ENCODE peak calls at places on chromosomes 4 and X, in four cellular contexts. Q is endothelial cell, I is psoas muscle, A is epithelial cell of esophagus. L is an unnamed sample.

GRCh38 chr4:8033067-8033755 is 93.5 kb upstream of the AFAP1 start:
- DNase-seq in Q (no peak), I (no peak), A (no peak), L (no peak)

GRCh38 chr4:76694056-76694455 is 203.9 kb downstream of the SOWAHB start:
- DNase-seq in A (peak), Q (no peak), I (no peak), L (no peak)

GRCh38 chr4:113467581-113467980 is 294.0 kb downstream of the CAMK2D start:
- DNase-seq in Q (no peak), A (peak), I (no peak), L (peak)

GRCh38 chrX:25015486-25016360 is at the start of gene ARX:
- DNase-seq in Q (peak), A (peak), I (peak), L (peak)

GRCh38 chr4:182231080-182231479 is 12.1 kb upstream of the TENM3 start:
- DNase-seq in A (no peak), Q (no peak), I (no peak), L (no peak)

GRCh38 chr4:40261246-40262078 is 64.6 kb downstream of the RHOH start:
- DNase-seq in A (no peak), Q (no peak), I (no peak), L (no peak)

GRCh38 chr4:168440442-168441264 is 39.6 kb downstream of the DDX60L start:
- DNase-seq in I (no peak), Q (no peak), A (peak), L (peak)

GRCh38 chr4:39285111-39285795 is 80.9 kb downstream of the RFC1 start:
- DNase-seq in I (no peak), Q (no peak), A (no peak), L (no peak)

GRCh38 chr4:188196134-188196735 is 57.0 kb downstream of the TRIML1 start:
- DNase-seq in A (no peak), Q (no peak), I (no peak), L (no peak)

GRCh38 chr4:33709247-33709646 is 2535.1 kb downstream of the ARAP2 start:
- DNase-seq in I (no peak), A (peak), Q (no peak), L (no peak)

GRCh38 chrX:117610806-117611205 is 505.8 kb downstream of the KLHL13 start:
- DNase-seq in Q (no peak), A (no peak), I (no peak), L (no peak)

GRCh38 chr4:108168672-108169562 is at the start of gene LEF1:
- DNase-seq in Q (peak), I (no peak), A (peak), L (no peak)

GRCh38 chr4:2094545-2094944 is 35.4 kb downstream of the NAT8L start:
- DNase-seq in Q (no peak), A (no peak), I (no peak), L (no peak)

GRCh38 chrX:129981752-129982299 is 609 bp upstream of the BCORL1 start:
- DNase-seq in Q (no peak), I (no peak), A (no peak), L (no peak)

GRCh38 chrX:124362761-124363160 is 16.4 kb downstream of the SH2D1A start:
- DNase-seq in Q (no peak), I (no peak), A (no peak), L (no peak)

GRCh38 chrX:108412783-108413182 is 25.4 kb downstream of the COL4A6 start:
- DNase-seq in I (no peak), A (peak), Q (no peak), L (no peak)

GRCh38 chr4:1216869-1217294 is 32.0 kb downstream of the CTBP1 start:
- DNase-seq in A (no peak), Q (no peak), I (peak), L (no peak)

GRCh38 chr4:173930329-173930967 is 353.0 kb downstream of the FBXO8 start:
- DNase-seq in I (no peak), A (no peak), Q (no peak), L (no peak)

GRCh38 chr4:140059159-140059558 is 94.8 kb downstream of the MAML3 start:
- DNase-seq in A (peak), Q (no peak), I (no peak), L (no peak)

GRCh38 chrX:19272452-19272851 is 71.3 kb upstream of the PDHA1 start:
- DNase-seq in A (no peak), Q (no peak), I (no peak), L (no peak)

GRCh38 chr4:83389037-83389755 is 54.5 kb upstream of the HPSE start:
- DNase-seq in A (no peak), Q (no peak), I (no peak), L (no peak)

GRCh38 chrX:16633754-16634153 is 16.2 kb upstream of the S100G start:
- DNase-seq in I (no peak), A (no peak), Q (no peak), L (no peak)

GRCh38 chr4:188245651-188246050 is 106.4 kb downstream of the TRIML1 start:
- DNase-seq in A (no peak), Q (no peak), I (no peak), L (no peak)

GRCh38 chr4:87073187-87073569 is 138.4 kb downstream of the AFF1 start:
- DNase-seq in A (no peak), I (no peak), Q (no peak), L (no peak)

GRCh38 chr4:1611501-1611870 is 72.6 kb downstream of the FAM53A start:
- DNase-seq in I (no peak), A (no peak), Q (no peak), L (no peak)

GRCh38 chr4:106329027-106329618 is 12.8 kb downstream of the AIMP1 start:
- DNase-seq in A (peak), Q (no peak), I (no peak), L (peak)

GRCh38 chrX:47217121-47217851 is 1.2 kb upstream of the CDK16 start:
- DNase-seq in A (peak), Q (peak), I (peak), L (peak)

GRCh38 chr4:22720091-22720490 is 27.4 kb downstream of the GBA3 start:
- DNase-seq in Q (no peak), I (no peak), A (no peak), L (no peak)

GRCh38 chr4:149997881-149998421 is 80.3 kb upstream of the DCLK2 start:
- DNase-seq in A (peak), I (no peak), Q (no peak), L (peak)

GRCh38 chr4:76708986-76709385 is 189.0 kb downstream of the SOWAHB start:
- DNase-seq in Q (no peak), A (no peak), I (no peak), L (no peak)

DNA sequence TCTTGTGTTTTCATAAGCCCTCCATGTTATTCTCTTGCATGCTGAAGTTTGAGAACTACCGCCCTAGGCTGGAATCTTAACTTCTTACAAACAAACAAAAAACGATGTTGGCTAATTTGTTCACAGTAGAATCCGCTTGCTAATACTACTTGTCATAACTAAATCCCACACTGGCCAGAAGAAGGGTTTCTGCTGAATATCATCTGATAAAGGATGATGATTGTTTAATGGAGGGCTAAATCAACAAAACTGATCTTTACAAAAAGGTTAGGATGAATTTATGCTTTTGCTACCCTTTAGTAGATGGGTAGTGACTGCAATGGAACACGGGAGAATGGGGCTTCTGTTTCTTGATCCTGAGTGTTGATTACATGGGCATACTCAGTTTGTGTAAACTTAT is 42.3 kb downstream of the SPATA4 start:
- DNase-seq in A (no peak), Q (no peak), I (no peak), L (no peak)
- TF ChIP-seq CTCF in A (no peak), Q (no peak), I (no peak), L (no peak)

GRCh38 chr4:37243722-37244582 is 591 bp upstream of the NWD2 start:
- DNase-seq in A (no peak), Q (peak), I (no peak), L (no peak)
- TF ChIP-seq CTCF in A (no peak), Q (peak), I (no peak), L (no peak)

GRCh38 chrX:9569875-9570274 is 105.0 kb downstream of the TBL1X start:
- DNase-seq in Q (no peak), I (no peak), A (no peak), L (no peak)
- TF ChIP-seq CTCF in Q (no peak), I (no peak), A (no peak), L (no peak)

GRCh38 chrX:96564595-96564994 is 120.0 kb upstream of the DIAPH2 start:
- DNase-seq in I (no peak), A (no peak), Q (no peak), L (no peak)
- TF ChIP-seq CTCF in I (no peak), A (no peak), Q (no peak), L (no peak)

DNA sequence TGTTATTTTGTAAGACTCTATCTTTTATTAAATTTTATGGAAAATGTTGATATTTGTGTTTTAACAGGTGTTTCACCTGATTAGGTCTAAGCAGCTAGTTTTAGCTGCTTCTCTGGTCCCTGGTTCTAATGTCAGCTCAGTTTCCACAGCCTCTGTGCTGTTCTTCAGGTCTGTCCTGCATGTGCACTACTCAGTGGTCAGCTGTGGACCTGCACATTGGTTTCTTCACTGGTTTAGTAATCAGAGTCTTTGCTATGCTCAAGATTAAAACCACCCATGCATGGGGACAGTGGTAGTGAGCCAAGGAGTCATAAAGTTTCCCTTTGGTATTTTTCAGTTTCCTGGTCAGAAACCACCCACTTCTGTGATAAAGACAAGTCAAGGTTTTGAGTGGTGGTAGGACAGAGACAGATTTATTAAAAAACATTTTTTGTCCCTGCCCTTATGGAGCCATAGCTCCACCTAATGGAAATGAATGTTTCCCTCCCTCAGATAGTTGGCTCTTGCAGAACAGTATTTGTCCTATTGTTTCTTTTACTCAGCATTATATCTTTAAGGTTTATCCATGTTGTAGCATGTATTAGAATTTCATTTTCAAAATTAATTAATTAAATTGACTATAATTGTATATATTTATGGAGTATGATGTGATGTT is 36.8 kb upstream of the VBP1 start:
- DNase-seq in A (peak), I (no peak), Q (no peak), L (no peak)
- TF ChIP-seq CTCF in A (peak), I (no peak), Q (no peak), L (no peak)

L was measured in RWPE1.